ENCODE peak calls at places on chromosomes 3 and 15, in ten cellular contexts. J is neural progenitor cell, B is bronchial epithelial cell, E is tibial artery, U is AG04450, L is choroid plexus epithelial cell, Z is neural crest cell, M is foreskin fibroblast, S is colonic mucosa, D is GM23338. I is an unnamed sample.
A peak's percentile ranks its signal among the peaks of the same experiment; 100 is the strongest.

GRCh38 chr3:172087198-172087597 is 47.8 kb downstream of the FNDC3B start:
- DNase-seq in J (no peak), B (peak; percentile 72), E (no peak), U (no peak), L (no peak), Z (no peak), M (peak; percentile 31), S (no peak), D (no peak), I (no peak)

GRCh38 chr3:113746955-113747718 is at the start of gene ATP6V1A:
- DNase-seq in J (peak; percentile 81), B (peak; percentile 7), E (peak; percentile 86), U (no peak), L (no peak), Z (no peak), M (peak; percentile 24), S (peak; percentile 85), D (peak; percentile 77), I (peak; percentile 85)

GRCh38 chr3:126535636-126536035 is 11.7 kb downstream of the CHST13 start:
- DNase-seq in J (no peak), B (no peak), E (peak; percentile 49), U (no peak), L (no peak), Z (no peak), M (no peak), S (no peak), D (no peak), I (no peak)

GRCh38 chr3:146838221-146838620 is 233.1 kb upstream of the PLSCR5 start:
- DNase-seq in J (no peak), B (no peak), E (no peak), U (no peak), L (no peak), Z (no peak), M (peak; percentile 17), S (no peak), D (no peak), I (no peak)

GRCh38 chr15:99998661-99999101 is 265.4 kb upstream of the LYSMD4 start:
- DNase-seq in J (no peak), B (peak; percentile 94), E (peak; percentile 54), U (no peak), L (no peak), Z (no peak), M (no peak), S (no peak), D (no peak), I (no peak)

GRCh38 chr15:76062282-76062681 is 2.5 kb downstream of the TMEM266 start:
- DNase-seq in J (no peak), B (peak; percentile 20), E (no peak), U (no peak), L (peak; percentile 63), Z (no peak), M (no peak), S (no peak), D (no peak), I (no peak)

GRCh38 chr3:126750760-126751129 is 46.7 kb downstream of the CHCHD6 start:
- DNase-seq in J (no peak), B (no peak), E (no peak), U (no peak), L (peak; percentile 9), Z (no peak), M (no peak), S (no peak), D (peak; percentile 40), I (no peak)

GRCh38 chr3:60053518-60054265 is 1003.9 kb upstream of the CFAP20DC start:
- DNase-seq in J (no peak), B (peak; percentile 28), E (no peak), U (peak; percentile 8), L (no peak), Z (no peak), M (no peak), S (no peak), D (no peak), I (no peak)

GRCh38 chr3:87694678-87695077 is 364.1 kb downstream of the CGGBP1 start:
- DNase-seq in J (no peak), B (no peak), E (no peak), U (no peak), L (no peak), Z (no peak), M (no peak), S (no peak), D (no peak), I (no peak)

DNA sequence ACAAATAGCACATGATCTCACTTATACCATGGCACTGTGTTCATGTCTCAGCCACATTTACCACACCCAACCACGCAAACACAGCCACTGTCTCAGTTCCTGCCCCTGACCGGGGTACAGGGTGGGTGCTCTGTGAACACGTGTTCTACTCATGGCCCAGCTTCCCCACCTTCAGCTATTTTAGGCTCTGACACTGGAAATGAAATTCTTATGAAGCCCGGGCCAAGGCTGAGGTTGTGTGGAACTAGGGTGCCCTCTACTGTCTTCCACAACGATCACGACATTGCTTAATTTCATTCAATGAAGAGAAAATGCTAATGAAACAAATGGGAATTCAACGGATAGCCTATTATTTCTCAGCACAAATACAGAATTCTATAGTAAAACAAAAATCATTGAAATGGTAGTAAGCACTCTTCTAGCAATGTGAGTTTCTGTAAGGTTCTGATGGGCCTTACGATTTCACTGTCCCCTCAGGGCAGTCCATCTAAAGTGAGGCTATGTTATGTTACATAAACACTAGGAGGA is 2.1 kb upstream of the GABRA5 start:
- DNase-seq in J (peak; percentile 76), B (peak; percentile 32), E (no peak), U (no peak), L (peak; percentile 61), Z (peak; percentile 44), M (peak; percentile 43), S (no peak), D (peak; percentile 90), I (no peak)
- TF ChIP-seq CTCF in J (peak; percentile 92), B (peak; percentile 61), E (peak; percentile 23), U (peak; percentile 63), L (peak; percentile 70), Z (peak; percentile 84), M (peak; percentile 64), S (no peak), D (peak; percentile 96), I (peak; percentile 17)

GRCh38 chr15:29692527-29692926 is 129.7 kb downstream of the TJP1 start:
- DNase-seq in J (peak; percentile 22), B (no peak), E (no peak), U (no peak), L (no peak), Z (no peak), M (no peak), S (no peak), D (peak; percentile 38), I (no peak)
- TF ChIP-seq CTCF in J (peak; percentile 59), B (peak; percentile 27), E (no peak), U (peak; percentile 27), L (peak; percentile 45), Z (no peak), M (peak; percentile 10), S (no peak), D (peak; percentile 59), I (no peak)

DNA sequence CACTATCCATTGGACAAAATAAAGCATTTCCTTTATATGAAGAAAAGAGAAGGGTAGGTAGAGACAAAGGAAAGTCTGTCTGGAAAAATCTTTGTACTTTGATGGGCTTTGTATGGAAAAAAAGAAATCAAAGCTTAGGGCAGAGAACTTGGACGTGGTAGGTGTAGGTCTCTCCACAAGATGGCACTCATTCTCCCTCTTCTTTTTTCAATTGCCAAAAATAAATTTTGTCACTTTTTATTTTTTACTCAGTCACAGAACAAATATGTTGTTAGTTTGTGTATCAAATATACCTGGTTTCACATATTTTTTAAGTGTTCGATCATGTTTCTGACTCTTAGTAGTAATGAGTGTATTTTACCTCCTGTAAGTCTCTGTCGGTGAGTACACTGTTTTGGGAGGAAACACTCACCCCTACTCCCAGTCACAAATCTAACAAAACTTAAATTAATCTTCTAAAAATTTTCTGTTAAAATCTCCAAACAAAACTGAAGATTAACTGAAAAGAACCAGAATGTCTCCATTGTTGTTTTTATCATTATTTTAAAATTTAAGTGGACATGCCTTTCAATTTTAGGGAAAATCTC is 415.8 kb upstream of the GOLIM4 start:
- DNase-seq in J (no peak), B (peak; percentile 10), E (no peak), U (no peak), L (peak; percentile 53), Z (no peak), M (peak; percentile 40), S (no peak), D (peak; percentile 44), I (peak; percentile 8)
- TF ChIP-seq CTCF in J (peak; percentile 72), B (peak; percentile 60), E (no peak), U (peak; percentile 68), L (peak; percentile 72), Z (peak; percentile 76), M (peak; percentile 48), S (peak; percentile 28), D (peak; percentile 82), I (peak; percentile 37)

GRCh38 chr3:46848271-46849097 is 14.8 kb downstream of the MYL3 start:
- DNase-seq in J (peak; percentile 58), B (no peak), E (no peak), U (no peak), L (peak; percentile 48), Z (peak; percentile 31), M (peak; percentile 51), S (peak; percentile 41), D (peak; percentile 87), I (no peak)
- TF ChIP-seq CTCF in J (peak; percentile 61), B (peak; percentile 49), E (peak; percentile 17), U (peak; percentile 44), L (peak; percentile 66), Z (peak; percentile 51), M (peak; percentile 53), S (no peak), D (peak; percentile 78), I (peak; percentile 45)

DNA sequence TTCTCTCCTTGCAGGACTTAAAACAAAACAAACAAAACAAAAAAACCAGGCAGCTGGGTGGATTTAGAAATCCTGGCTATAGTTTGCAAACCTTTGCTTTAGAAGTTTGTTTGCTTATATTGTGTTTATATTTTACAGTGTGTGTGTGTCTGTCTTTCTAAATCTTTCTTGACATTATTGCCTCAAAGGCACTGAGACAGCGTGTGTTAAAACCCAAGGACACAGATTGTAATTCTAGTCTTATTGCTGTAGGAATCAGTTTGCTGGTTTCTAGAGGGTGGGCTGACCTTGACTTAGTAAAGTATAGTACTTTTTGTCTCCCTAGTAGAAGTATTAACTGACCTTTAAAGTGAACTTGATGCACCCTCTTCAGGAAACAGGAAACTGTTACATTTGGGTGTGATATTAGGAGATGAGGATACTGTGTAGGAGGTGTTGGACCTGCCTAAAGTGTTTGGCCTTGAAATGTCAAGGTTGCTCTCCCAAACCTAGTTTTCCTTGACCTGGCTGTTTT is 71.0 kb downstream of the TCF12 start:
- DNase-seq in J (no peak), B (no peak), E (no peak), U (no peak), L (no peak), Z (no peak), M (no peak), S (no peak), D (no peak), I (no peak)
- TF ChIP-seq CTCF in J (no peak), B (no peak), E (no peak), U (no peak), L (no peak), Z (no peak), M (no peak), S (no peak), D (no peak), I (no peak)

DNA sequence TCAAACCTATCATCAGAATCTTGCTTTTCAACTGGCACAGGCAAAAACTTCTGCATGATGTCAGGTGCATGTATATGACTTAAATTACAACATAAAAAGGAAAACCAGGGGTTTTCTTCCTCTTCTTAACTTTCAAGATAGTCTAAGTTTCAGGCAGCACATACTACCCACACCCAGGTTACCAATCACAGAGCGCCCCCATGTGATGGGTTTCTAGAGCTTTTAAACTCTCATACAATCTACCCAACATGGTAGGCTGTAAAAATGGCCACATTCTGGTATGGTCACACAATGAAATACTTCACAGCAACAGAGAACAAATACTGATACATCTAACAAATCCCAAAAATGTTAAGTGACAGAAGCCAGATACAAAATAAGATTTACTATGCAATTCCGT is 7.4 kb downstream of the MESD start:
- DNase-seq in J (no peak), B (no peak), E (no peak), U (no peak), L (no peak), Z (no peak), M (no peak), S (no peak), D (peak; percentile 53), I (peak; percentile 52)
- TF ChIP-seq CTCF in J (peak; percentile 17), B (no peak), E (no peak), U (no peak), L (no peak), Z (no peak), M (no peak), S (no peak), D (peak; percentile 61), I (peak; percentile 45)